ENCODE peak calls at places on chromosomes 6 and 20, in four cellular contexts. E is T-helper 1 cell, N is A172, S is epithelial cell of esophagus. Q is an unnamed sample.

GRCh38 chr6:33863084-33863483 is 59.3 kb upstream of the MLN start:
- DNase-seq in E (no peak), N (no peak), S (no peak), Q (no peak)

GRCh38 chr6:83151114-83151513 is 42.0 kb downstream of the PGM3 start:
- DNase-seq in E (no peak), N (no peak), S (peak; percentile 13), Q (no peak)

GRCh38 chr6:21049572-21049971 is 515.3 kb downstream of the CDKAL1 start:
- DNase-seq in E (no peak), N (no peak), S (no peak), Q (no peak)

GRCh38 chr6:35402136-35402855 is 49.8 kb upstream of the FANCE start:
- DNase-seq in E (no peak), N (no peak), S (no peak), Q (no peak)

GRCh38 chr6:37952027-37952426 is 132.5 kb downstream of the ZFAND3 start:
- DNase-seq in E (peak; percentile 8), N (no peak), S (no peak), Q (no peak)

GRCh38 chr6:13241364-13241763 is 87.0 kb downstream of the TBC1D7 start:
- DNase-seq in E (no peak), N (no peak), S (no peak), Q (no peak)

GRCh38 chr6:11460001-11460668 is 77.4 kb upstream of the TMEM170B start:
- DNase-seq in E (peak; percentile 48), N (peak; percentile 28), S (peak; percentile 40), Q (no peak)

GRCh38 chr6:167815296-167815980 is 11.3 kb upstream of the AFDN start:
- DNase-seq in E (no peak), N (no peak), S (no peak), Q (no peak)

GRCh38 chr6:112321882-112322508 is 25.1 kb upstream of the RFPL4B start:
- DNase-seq in E (no peak), N (no peak), S (no peak), Q (no peak)

GRCh38 chr20:19973920-19974620 is 43.1 kb upstream of the NAA20 start:
- DNase-seq in E (no peak), N (peak; percentile 44), S (peak; percentile 80), Q (no peak)

GRCh38 chr6:106710580-106710979 is 81.2 kb downstream of the QRSL1 start:
- DNase-seq in E (no peak), N (no peak), S (no peak), Q (no peak)

GRCh38 chr6:4320860-4321259 is 185.5 kb upstream of the ECI2 start:
- DNase-seq in E (no peak), N (peak; percentile 98), S (peak; percentile 93), Q (no peak)

GRCh38 chr6:26306248-26306647 is 58.8 kb upstream of the BTN3A2 start:
- DNase-seq in E (no peak), N (no peak), S (no peak), Q (no peak)

GRCh38 chr6:150857062-150857905 is 8.2 kb upstream of the MTHFD1L start:
- DNase-seq in E (no peak), N (peak; percentile 96), S (peak; percentile 92), Q (no peak)

GRCh38 chr6:125255201-125255600 is 46.6 kb downstream of the HDDC2 start:
- DNase-seq in E (no peak), N (no peak), S (peak; percentile 52), Q (no peak)

GRCh38 chr20:40275738-40276137 is 413.3 kb downstream of the MAFB start:
- DNase-seq in E (no peak), N (no peak), S (no peak), Q (no peak)

GRCh38 chr20:63706852-63707557 is 771 bp downstream of the ARFRP1 start:
- DNase-seq in E (peak; percentile 65), N (peak; percentile 50), S (peak; percentile 77), Q (no peak)

GRCh38 chr6:5813625-5814027 is 193.1 kb downstream of the NRN1 start:
- DNase-seq in E (peak; percentile 26), N (no peak), S (no peak), Q (no peak)

GRCh38 chr6:87396595-87397392 is 11.0 kb upstream of the CFAP206 start:
- DNase-seq in E (no peak), N (no peak), S (no peak), Q (no peak)

GRCh38 chr6:3209114-3210023 is 18.1 kb downstream of the TUBB2B start:
- DNase-seq in E (peak; percentile 39), N (peak; percentile 100), S (peak; percentile 100), Q (peak; percentile 89)

GRCh38 chr6:13808806-13809205 is 5.6 kb downstream of the MCUR1 start:
- DNase-seq in E (no peak), N (no peak), S (no peak), Q (no peak)

GRCh38 chr20:11302436-11302835 is 615.3 kb upstream of the BTBD3 start:
- DNase-seq in E (no peak), N (no peak), S (peak; percentile 80), Q (no peak)

GRCh38 chr20:49890651-49891361 is 24.5 kb downstream of the SPATA2 start:
- DNase-seq in E (no peak), N (no peak), S (no peak), Q (no peak)